ENCODE peak calls at places on chromosomes 1 and 21, in six cellular contexts. One of them, this sample, is unnamed. For H3K4me1, the result is how much of the 10 kb centered on the place peaks cover.

GRCh38 chr1:61253912-61254628 is 171.7 kb downstream of the NFIA start:
- DNase-seq in upper lobe of right lung: no peak
- DNase-seq in HCT116: no peak
- DNase-seq in tibial artery: no peak
- DNase-seq in stomach: no peak
- DNase-seq in fibroblast of lung: no peak
- DNase-seq in this sample: no peak

GRCh38 chr1:2840036-2840809 is 38.7 kb upstream of the TTC34 start:
- DNase-seq in upper lobe of right lung: no peak
- DNase-seq in HCT116: no peak
- DNase-seq in tibial artery: no peak
- DNase-seq in stomach: no peak
- DNase-seq in fibroblast of lung: no peak
- DNase-seq in this sample: no peak

GRCh38 chr1:78291872-78292271 is 198.9 kb upstream of the PTGFR start:
- DNase-seq in upper lobe of right lung: no peak
- DNase-seq in HCT116: no peak
- DNase-seq in tibial artery: no peak
- DNase-seq in stomach: no peak
- DNase-seq in fibroblast of lung: no peak
- DNase-seq in this sample: no peak

GRCh38 chr1:233269656-233270055 is 25.9 kb downstream of the PCNX2 start:
- DNase-seq in upper lobe of right lung: no peak
- DNase-seq in HCT116: no peak
- DNase-seq in tibial artery: no peak
- DNase-seq in stomach: no peak
- DNase-seq in fibroblast of lung: peak
- DNase-seq in this sample: no peak

GRCh38 chr1:169590932-169591331 is 4.7 kb upstream of the F5 start:
- DNase-seq in upper lobe of right lung: no peak
- DNase-seq in HCT116: no peak
- DNase-seq in tibial artery: no peak
- DNase-seq in stomach: no peak
- DNase-seq in fibroblast of lung: no peak
- DNase-seq in this sample: no peak

GRCh38 chr1:201217851-201218250 is 27.2 kb downstream of the IGFN1 start:
- DNase-seq in upper lobe of right lung: no peak
- DNase-seq in HCT116: no peak
- DNase-seq in tibial artery: no peak
- DNase-seq in stomach: no peak
- DNase-seq in fibroblast of lung: no peak
- DNase-seq in this sample: no peak

GRCh38 chr1:104706631-104707147 is 957.0 kb downstream of the AMY1C start:
- DNase-seq in upper lobe of right lung: no peak
- DNase-seq in HCT116: no peak
- DNase-seq in tibial artery: no peak
- DNase-seq in stomach: no peak
- DNase-seq in fibroblast of lung: no peak
- DNase-seq in this sample: no peak

GRCh38 chr21:41069305-41069642 is 98.7 kb upstream of the BACE2 start:
- DNase-seq in upper lobe of right lung: no peak
- DNase-seq in HCT116: no peak
- DNase-seq in tibial artery: no peak
- DNase-seq in stomach: no peak
- DNase-seq in fibroblast of lung: no peak
- DNase-seq in this sample: no peak

GRCh38 chr1:199862047-199862446 is 165.5 kb upstream of the NR5A2 start:
- DNase-seq in upper lobe of right lung: no peak
- DNase-seq in HCT116: no peak
- DNase-seq in tibial artery: no peak
- DNase-seq in stomach: no peak
- DNase-seq in fibroblast of lung: no peak
- DNase-seq in this sample: no peak

GRCh38 chr1:224482619-224483018 is 48.0 kb upstream of the WDR26 start:
- DNase-seq in upper lobe of right lung: no peak
- DNase-seq in HCT116: no peak
- DNase-seq in tibial artery: no peak
- DNase-seq in stomach: no peak
- DNase-seq in fibroblast of lung: no peak
- DNase-seq in this sample: no peak

GRCh38 chr1:151834239-151834638 is 2.6 kb upstream of the RORC start:
- DNase-seq in upper lobe of right lung: no peak
- DNase-seq in HCT116: no peak
- DNase-seq in tibial artery: no peak
- DNase-seq in stomach: no peak
- DNase-seq in fibroblast of lung: no peak
- DNase-seq in this sample: no peak

GRCh38 chr1:159199901-159200300 is 4.8 kb upstream of the ACKR1 start:
- DNase-seq in upper lobe of right lung: no peak
- DNase-seq in HCT116: no peak
- DNase-seq in tibial artery: no peak
- DNase-seq in stomach: no peak
- DNase-seq in fibroblast of lung: no peak
- DNase-seq in this sample: no peak

GRCh38 chr1:19062258-19063029 is 106.0 kb upstream of the IFFO2 start:
- DNase-seq in upper lobe of right lung: no peak
- DNase-seq in HCT116: peak
- DNase-seq in tibial artery: no peak
- DNase-seq in stomach: no peak
- DNase-seq in fibroblast of lung: no peak
- DNase-seq in this sample: no peak

GRCh38 chr21:37226356-37226920 is 40.7 kb downstream of the VPS26C start:
- DNase-seq in upper lobe of right lung: no peak
- DNase-seq in HCT116: no peak
- DNase-seq in tibial artery: no peak
- DNase-seq in stomach: no peak
- DNase-seq in fibroblast of lung: no peak
- DNase-seq in this sample: no peak

GRCh38 chr1:217078010-217078704 is 354.9 kb upstream of the ESRRG start:
- DNase-seq in upper lobe of right lung: no peak
- DNase-seq in HCT116: no peak
- DNase-seq in tibial artery: no peak
- DNase-seq in stomach: peak
- DNase-seq in fibroblast of lung: peak
- DNase-seq in this sample: no peak

GRCh38 chr1:214379254-214379970 is 98.5 kb downstream of the SMYD2 start:
- DNase-seq in upper lobe of right lung: no peak
- DNase-seq in HCT116: no peak
- DNase-seq in tibial artery: no peak
- DNase-seq in stomach: no peak
- DNase-seq in fibroblast of lung: no peak
- DNase-seq in this sample: no peak

GRCh38 chr21:43574741-43575465 is 84.4 kb downstream of the HSF2BP start:
- DNase-seq in upper lobe of right lung: peak
- DNase-seq in HCT116: no peak
- DNase-seq in tibial artery: peak
- DNase-seq in stomach: no peak
- DNase-seq in fibroblast of lung: no peak
- DNase-seq in this sample: no peak

GRCh38 chr1:195970209-195970608 is 638.0 kb downstream of the KCNT2 start:
- DNase-seq in upper lobe of right lung: no peak
- DNase-seq in HCT116: no peak
- DNase-seq in tibial artery: no peak
- DNase-seq in stomach: no peak
- DNase-seq in fibroblast of lung: no peak
- DNase-seq in this sample: no peak

GRCh38 chr1:31785947-31786290 is 21.8 kb upstream of the ADGRB2 start:
- DNase-seq in upper lobe of right lung: no peak
- DNase-seq in HCT116: no peak
- DNase-seq in tibial artery: peak
- DNase-seq in stomach: no peak
- DNase-seq in fibroblast of lung: no peak
- DNase-seq in this sample: peak

GRCh38 chr1:230424440-230425251 is 1.5 kb downstream of the PGBD5 start:
- DNase-seq in upper lobe of right lung: no peak
- DNase-seq in HCT116: no peak
- DNase-seq in tibial artery: no peak
- DNase-seq in stomach: no peak
- DNase-seq in fibroblast of lung: no peak
- DNase-seq in this sample: no peak

GRCh38 chr21:35563885-35564451 is 496.4 kb downstream of the SETD4 start:
- DNase-seq in upper lobe of right lung: no peak
- DNase-seq in HCT116: no peak
- DNase-seq in tibial artery: peak
- DNase-seq in stomach: no peak
- DNase-seq in fibroblast of lung: peak
- DNase-seq in this sample: no peak

GRCh38 chr1:156775799-156776198 is 8.5 kb downstream of the PRCC start:
- DNase-seq in upper lobe of right lung: no peak
- DNase-seq in HCT116: no peak
- DNase-seq in tibial artery: no peak
- DNase-seq in stomach: no peak
- DNase-seq in fibroblast of lung: no peak
- DNase-seq in this sample: no peak

GRCh38 chr1:21305900-21306189 is 15.6 kb upstream of the ECE1 start:
- DNase-seq in upper lobe of right lung: no peak
- DNase-seq in HCT116: no peak
- DNase-seq in tibial artery: no peak
- DNase-seq in stomach: no peak
- DNase-seq in fibroblast of lung: no peak
- DNase-seq in this sample: no peak
- TF ChIP-seq CTCF in upper lobe of right lung: no peak
- TF ChIP-seq CTCF in HCT116: no peak
- TF ChIP-seq CTCF in tibial artery: no peak
- TF ChIP-seq CTCF in stomach: no peak
- TF ChIP-seq CTCF in fibroblast of lung: no peak
- TF ChIP-seq CTCF in this sample: no peak

GRCh38 chr1:93621246-93621645 is 60.4 kb downstream of the BCAR3 start:
- DNase-seq in upper lobe of right lung: no peak
- DNase-seq in HCT116: no peak
- DNase-seq in tibial artery: no peak
- DNase-seq in stomach: no peak
- DNase-seq in fibroblast of lung: no peak
- DNase-seq in this sample: no peak

GRCh38 chr1:93617670-93618488 is 63.8 kb downstream of the BCAR3 start:
- DNase-seq in upper lobe of right lung: no peak
- DNase-seq in HCT116: no peak
- DNase-seq in tibial artery: no peak
- DNase-seq in stomach: peak
- DNase-seq in fibroblast of lung: no peak
- DNase-seq in this sample: no peak

GRCh38 chr1:93620169-93620840 is 61.3 kb downstream of the BCAR3 start:
- DNase-seq in upper lobe of right lung: no peak
- DNase-seq in HCT116: no peak
- DNase-seq in tibial artery: no peak
- DNase-seq in stomach: no peak
- DNase-seq in fibroblast of lung: no peak
- DNase-seq in this sample: no peak

GRCh38 chr1:93620841-93621210 is 60.8 kb downstream of the BCAR3 start:
- DNase-seq in upper lobe of right lung: no peak
- DNase-seq in HCT116: no peak
- DNase-seq in tibial artery: no peak
- DNase-seq in stomach: peak
- DNase-seq in fibroblast of lung: no peak
- DNase-seq in this sample: peak

DNA sequence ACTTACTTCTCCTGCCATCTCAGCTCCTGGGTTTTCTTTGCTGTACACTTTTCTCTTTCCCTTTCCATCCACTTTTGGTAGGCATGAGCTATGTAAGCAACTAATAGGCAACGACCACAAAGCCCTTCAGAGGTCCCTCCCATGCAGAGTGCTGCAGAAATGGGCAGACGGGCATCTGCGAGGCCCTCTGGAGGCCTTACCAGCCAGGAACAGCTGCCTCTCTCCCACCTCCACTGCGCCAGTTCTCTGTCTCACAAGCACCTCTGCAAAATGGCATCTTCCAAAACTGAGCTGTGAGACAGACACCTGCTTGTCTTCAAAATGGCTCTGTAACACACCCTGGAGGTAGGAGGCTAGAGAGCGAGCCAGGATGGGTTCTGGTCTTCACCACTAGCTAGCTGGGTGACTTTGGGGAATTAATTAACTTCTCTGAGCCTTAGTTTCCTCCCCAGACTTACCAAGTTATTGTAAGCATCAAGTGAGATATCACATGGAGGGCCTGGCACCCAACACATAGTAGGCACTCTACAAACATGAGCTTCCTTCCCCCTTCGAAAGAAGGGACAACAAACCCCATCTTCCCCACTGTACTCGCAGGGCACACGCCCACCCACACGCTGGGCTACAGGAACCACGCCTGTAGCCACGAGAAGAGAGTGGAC is 62.0 kb downstream of the BCAR3 start:
- DNase-seq in upper lobe of right lung: no peak
- DNase-seq in HCT116: no peak
- DNase-seq in tibial artery: no peak
- DNase-seq in stomach: no peak
- DNase-seq in fibroblast of lung: no peak
- DNase-seq in this sample: no peak
- H3K4me1 ChIP-seq in upper lobe of right lung: under half
- H3K4me1 ChIP-seq in HCT116: half or more
- H3K4me1 ChIP-seq in tibial artery: under half
- H3K4me1 ChIP-seq in stomach: half or more
- H3K4me1 ChIP-seq in fibroblast of lung: half or more
- H3K4me1 ChIP-seq in this sample: half or more

GRCh38 chr1:110242731-110243130 is 32.6 kb downstream of the KCNC4 start:
- DNase-seq in upper lobe of right lung: no peak
- DNase-seq in HCT116: no peak
- DNase-seq in tibial artery: no peak
- DNase-seq in stomach: no peak
- DNase-seq in fibroblast of lung: no peak
- DNase-seq in this sample: no peak

GRCh38 chr1:110240476-110241210 is 30.5 kb downstream of the KCNC4 start:
- DNase-seq in upper lobe of right lung: no peak
- DNase-seq in HCT116: no peak
- DNase-seq in tibial artery: no peak
- DNase-seq in stomach: peak
- DNase-seq in fibroblast of lung: no peak
- DNase-seq in this sample: no peak

GRCh38 chr1:110243146-110243545 is 33.0 kb downstream of the KCNC4 start:
- DNase-seq in upper lobe of right lung: no peak
- DNase-seq in HCT116: no peak
- DNase-seq in tibial artery: no peak
- DNase-seq in stomach: no peak
- DNase-seq in fibroblast of lung: no peak
- DNase-seq in this sample: peak

GRCh38 chr1:110241516-110241915 is 31.4 kb downstream of the KCNC4 start:
- DNase-seq in upper lobe of right lung: no peak
- DNase-seq in HCT116: no peak
- DNase-seq in tibial artery: no peak
- DNase-seq in stomach: no peak
- DNase-seq in fibroblast of lung: no peak
- DNase-seq in this sample: no peak

DNA sequence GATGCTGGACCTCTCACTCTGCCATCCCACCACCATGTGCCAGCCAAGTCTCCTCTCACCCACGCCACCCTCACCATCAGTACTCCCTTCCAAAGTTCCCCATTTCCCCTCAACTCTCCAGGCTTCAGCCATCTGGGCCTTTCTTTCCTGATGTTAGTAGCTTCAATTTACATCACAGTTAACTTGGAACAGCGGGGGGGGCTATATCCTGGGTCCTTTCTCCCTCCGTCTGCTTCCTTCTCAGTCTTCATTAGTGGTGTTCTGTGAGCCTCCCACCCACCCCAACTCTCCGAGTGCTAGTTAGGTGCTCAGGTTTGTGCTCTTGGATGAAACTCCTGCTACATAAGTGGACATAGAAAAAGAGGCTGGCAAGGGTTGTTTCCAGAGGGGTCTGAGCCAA is 31.9 kb downstream of the KCNC4 start:
- DNase-seq in upper lobe of right lung: no peak
- DNase-seq in HCT116: no peak
- DNase-seq in tibial artery: no peak
- DNase-seq in stomach: no peak
- DNase-seq in fibroblast of lung: no peak
- DNase-seq in this sample: no peak
- TF ChIP-seq CTCF in upper lobe of right lung: no peak
- TF ChIP-seq CTCF in HCT116: no peak
- TF ChIP-seq CTCF in tibial artery: no peak
- TF ChIP-seq CTCF in stomach: no peak
- TF ChIP-seq CTCF in fibroblast of lung: no peak
- TF ChIP-seq CTCF in this sample: no peak

GRCh38 chr1:111197598-111198289 is 2.7 kb downstream of the DENND2D start:
- DNase-seq in upper lobe of right lung: no peak
- DNase-seq in HCT116: no peak
- DNase-seq in tibial artery: no peak
- DNase-seq in stomach: no peak
- DNase-seq in fibroblast of lung: no peak
- DNase-seq in this sample: no peak
- H3K4me1 ChIP-seq in upper lobe of right lung: half or more
- H3K4me1 ChIP-seq in HCT116: under half
- H3K4me1 ChIP-seq in tibial artery: under half
- H3K4me1 ChIP-seq in stomach: half or more
- H3K4me1 ChIP-seq in fibroblast of lung: under half
- H3K4me1 ChIP-seq in this sample: under half

This sample was measured in RWPE2.